ENCODE peak calls at places on chromosomes 12 and 14, in six cellular contexts. B, O, D, U, V and S are unnamed samples.

GRCh38 chr14:84128025-84128424 is 1401.9 kb upstream of the FLRT2 start:
- DNase-seq in U (no peak), B (no peak), V (no peak), D (peak), O (no peak), S (no peak)

GRCh38 chr12:127063339-127064090 is 1203.5 kb upstream of the TMEM132C start:
- DNase-seq in D (no peak), U (no peak), V (no peak), B (no peak), O (no peak), S (no peak)

GRCh38 chr14:104423224-104423681 is 156.3 kb upstream of the C14orf180 start:
- DNase-seq in V (no peak), U (peak), O (no peak), B (no peak), D (no peak), S (no peak)

GRCh38 chr14:51500776-51501175 is 150.9 kb upstream of the FRMD6 start:
- DNase-seq in V (no peak), O (no peak), B (no peak), D (no peak), U (no peak), S (no peak)

GRCh38 chr12:50070314-50071060 is 13.1 kb downstream of the ASIC1 start:
- DNase-seq in O (peak), V (peak), B (peak), U (peak), D (peak), S (peak)

GRCh38 chr14:103386632-103387329 is 1.6 kb downstream of the MARK3 start:
- DNase-seq in B (no peak), O (no peak), U (no peak), D (peak), V (no peak), S (peak)

GRCh38 chr12:123271182-123271491 is 519 bp downstream of the CDK2AP1 start:
- DNase-seq in O (no peak), B (peak), D (peak), V (peak), U (peak), S (peak)

GRCh38 chr12:17511369-17511768 is 578.6 kb downstream of the RERGL start:
- DNase-seq in O (no peak), V (no peak), B (no peak), D (no peak), U (no peak), S (no peak)

GRCh38 chr14:52951730-52952481 is 1.1 kb upstream of the FERMT2 start:
- DNase-seq in D (peak), V (peak), O (peak), U (no peak), B (no peak), S (peak)

GRCh38 chr12:126819554-126819953 is 1447.4 kb upstream of the TMEM132C start:
- DNase-seq in V (no peak), B (no peak), U (no peak), O (no peak), D (no peak), S (no peak)

GRCh38 chr12:1226951-1227350 is 235.9 kb downstream of the ERC1 start:
- DNase-seq in U (no peak), O (no peak), V (no peak), B (no peak), D (no peak), S (no peak)

GRCh38 chr12:131076791-131077747 is 123.4 kb downstream of the ADGRD1 start:
- DNase-seq in U (no peak), D (no peak), O (peak), V (no peak), B (no peak), S (no peak)

GRCh38 chr12:131076277-131076676 is 122.6 kb downstream of the ADGRD1 start:
- DNase-seq in O (no peak), V (no peak), U (no peak), D (no peak), B (no peak), S (no peak)

GRCh38 chr12:131074221-131075083 is 120.7 kb downstream of the ADGRD1 start:
- DNase-seq in O (peak), B (no peak), V (no peak), D (no peak), U (no peak), S (no peak)

GRCh38 chr12:131075194-131075593 is 121.5 kb downstream of the ADGRD1 start:
- DNase-seq in O (peak), D (no peak), U (no peak), V (no peak), B (no peak), S (no peak)

GRCh38 chr12:131075611-131076010 is 121.9 kb downstream of the ADGRD1 start:
- DNase-seq in U (no peak), V (no peak), D (no peak), B (no peak), O (peak), S (no peak)
- H3K14ac ChIP-seq in U (no peak), V (no peak), D (no peak), B (no peak), O (no peak), S (no peak)

GRCh38 chr12:66242261-66242760 is 53.3 kb downstream of the IRAK3 start:
- DNase-seq in B (no peak), D (no peak), O (no peak), V (no peak), U (no peak), S (no peak)
- H3K18ac ChIP-seq in B (no peak), D (no peak), O (no peak), V (no peak), U (no peak), S (peak)

DNA sequence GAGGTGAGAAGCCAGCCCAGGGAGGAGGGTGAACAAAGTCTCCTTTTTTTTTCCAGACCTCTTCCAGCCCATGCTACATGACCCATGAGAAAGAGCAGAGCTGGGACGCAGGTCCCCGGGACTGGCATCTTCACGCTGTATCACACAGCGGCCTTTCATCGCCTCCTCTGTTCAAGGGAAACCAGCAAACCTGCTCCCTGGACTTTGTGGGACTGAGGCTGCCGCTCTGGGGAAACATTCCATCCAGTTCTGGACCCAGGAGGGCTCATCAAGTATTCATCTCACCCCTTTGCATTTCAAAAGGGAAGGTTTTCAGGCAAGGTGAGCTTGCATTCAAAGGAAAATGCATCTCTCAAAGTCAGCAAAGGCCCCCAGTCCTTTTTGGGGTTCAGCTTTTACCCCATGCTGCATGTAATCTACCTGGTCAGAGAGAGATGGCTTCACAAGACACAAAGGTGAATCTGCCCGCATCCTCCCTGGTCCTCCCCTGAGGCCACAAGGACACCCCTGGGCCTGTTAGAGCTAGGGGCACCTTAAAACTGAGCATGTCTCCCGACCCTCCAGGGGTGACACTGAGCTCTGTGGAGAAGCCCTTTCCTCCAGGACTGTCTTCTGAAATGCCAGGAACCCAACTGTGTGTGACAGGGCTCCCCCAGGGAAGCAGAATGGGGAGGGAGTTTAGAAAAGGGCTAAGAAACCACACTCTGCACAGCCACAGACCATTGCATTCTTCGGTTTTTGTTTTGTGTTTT is 21.2 kb upstream of the MEG3 start:
- DNase-seq in U (peak), B (no peak), D (no peak), V (no peak), O (peak), S (no peak)
- H3K14ac ChIP-seq in U (no peak), B (no peak), D (no peak), V (no peak), O (no peak), S (no peak)

GRCh38 chr12:11724888-11725310 is 75.4 kb downstream of the ETV6 start:
- DNase-seq in O (no peak), V (no peak), B (no peak), D (peak), U (no peak), S (peak)
- H3K18ac ChIP-seq in O (no peak), V (no peak), B (no peak), D (no peak), U (no peak), S (no peak)

DNA sequence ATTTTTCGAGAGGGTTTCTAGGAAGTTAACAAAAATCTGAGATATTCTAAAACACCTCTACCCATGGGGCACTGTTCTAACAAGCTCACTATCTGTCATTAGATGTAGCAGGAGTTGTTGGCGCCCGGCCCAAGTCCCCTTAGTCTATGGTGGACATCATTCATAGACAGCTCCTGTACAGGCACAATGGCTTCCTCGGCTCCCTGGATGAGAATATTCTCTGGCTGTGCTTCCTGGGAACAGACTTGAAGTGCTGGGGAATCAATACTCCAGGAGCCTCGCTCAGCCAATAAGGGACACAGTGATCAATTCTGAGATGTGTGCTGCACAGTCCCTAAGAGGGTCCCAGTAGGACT is 224.2 kb downstream of the KTN1 start:
- DNase-seq in U (no peak), D (no peak), O (no peak), V (no peak), B (no peak), S (no peak)
- H3K14ac ChIP-seq in U (no peak), D (no peak), O (no peak), V (no peak), B (no peak), S (no peak)

DNA sequence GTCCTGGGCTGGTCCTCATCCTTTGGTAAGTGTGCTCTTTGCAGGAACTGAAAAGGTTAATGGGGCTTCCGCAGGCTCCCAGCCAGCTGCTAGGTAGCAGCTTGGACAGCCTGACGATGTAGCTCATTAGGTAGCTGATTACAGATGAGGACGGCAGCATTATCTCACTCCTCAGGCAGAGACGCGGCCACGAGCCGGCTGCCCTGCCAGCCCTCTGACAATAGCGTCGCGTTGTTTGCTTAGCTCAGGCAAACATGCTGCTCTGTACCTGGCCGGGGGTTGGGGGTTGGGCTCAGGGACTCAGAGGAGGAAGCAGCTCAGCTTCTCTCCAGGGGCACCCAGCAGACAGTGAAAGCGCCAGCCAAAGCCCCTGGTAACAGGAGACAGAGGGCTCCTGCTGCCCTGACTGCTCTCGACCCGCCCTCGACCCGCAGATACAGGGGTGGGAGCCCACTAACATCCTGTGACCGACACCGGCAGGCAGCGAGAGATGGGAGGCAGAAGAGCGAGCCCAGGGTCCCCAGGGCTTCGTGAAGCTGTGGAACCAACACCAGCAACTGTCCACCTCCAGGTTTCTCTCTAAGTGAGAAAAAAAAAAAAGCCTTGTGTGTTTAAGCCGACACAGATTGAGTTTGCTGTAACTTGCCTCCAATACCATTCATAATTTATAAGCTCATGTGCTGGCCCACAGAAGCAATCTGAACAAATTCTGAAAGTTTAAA is 53.4 kb upstream of the DLK1 start:
- DNase-seq in B (no peak), U (peak), D (no peak), O (peak), V (no peak), S (no peak)
- H3K18ac ChIP-seq in B (peak), U (peak), D (no peak), O (no peak), V (no peak), S (no peak)

DNA sequence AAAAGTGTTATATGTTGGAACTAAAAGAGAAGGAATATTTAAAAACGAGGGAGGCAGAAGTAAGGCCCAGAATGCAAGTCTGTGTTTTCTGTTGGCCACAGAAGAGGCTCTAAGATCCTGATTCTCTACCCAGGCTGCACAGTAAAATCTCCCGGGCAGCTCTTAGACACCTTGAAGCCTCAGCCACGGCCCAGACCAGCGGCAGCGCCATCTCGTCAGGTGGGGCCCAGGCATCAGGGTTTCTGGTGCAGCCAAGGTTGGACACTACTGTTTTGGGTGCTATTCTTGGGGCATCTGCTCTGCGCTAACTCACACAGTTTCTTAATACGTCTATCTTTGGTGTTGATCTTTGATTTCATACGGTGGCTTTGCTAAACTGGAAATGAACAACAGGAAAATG is 16.8 kb downstream of the FAM181A start:
- DNase-seq in O (no peak), B (no peak), V (no peak), U (no peak), D (no peak), S (no peak)
- H3K14ac ChIP-seq in O (no peak), B (no peak), V (no peak), U (no peak), D (no peak), S (no peak)

DNA sequence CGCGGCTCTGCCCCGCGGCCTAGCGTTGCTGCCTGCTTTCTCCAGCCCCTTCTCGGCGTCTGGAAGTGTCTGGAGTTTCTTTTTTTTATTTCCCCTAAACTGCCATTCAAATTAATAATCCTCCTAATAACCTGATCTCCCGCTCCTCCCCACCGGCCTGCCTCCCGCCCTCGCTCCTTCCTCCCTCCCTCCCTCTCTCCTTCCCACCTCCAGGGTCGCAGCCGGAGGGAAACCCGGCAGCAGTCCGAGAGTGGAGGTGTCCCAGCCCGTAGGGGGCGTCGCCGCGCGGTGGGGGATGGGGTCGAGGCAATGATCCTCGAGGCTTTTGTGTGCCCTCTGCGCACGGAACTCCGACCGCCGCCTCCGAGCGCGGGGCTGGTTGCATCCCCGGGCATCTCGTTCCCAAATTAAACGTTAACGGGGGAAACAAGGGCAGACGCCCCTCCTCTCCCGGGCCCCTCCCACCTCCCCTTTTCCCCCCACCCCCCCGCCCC is 1.1 kb upstream of the SOCS2 start:
- DNase-seq in B (peak), D (peak), U (peak), V (peak), O (peak), S (peak)
- H3K18ac ChIP-seq in B (peak), D (no peak), U (no peak), V (peak), O (no peak), S (no peak)

GRCh38 chr12:19158909-19159308 is 29.4 kb downstream of the PLEKHA5 start:
- DNase-seq in O (no peak), B (no peak), V (no peak), U (no peak), D (peak), S (peak)
- H3K14ac ChIP-seq in O (no peak), B (no peak), V (no peak), U (no peak), D (no peak), S (no peak)